ENCODE peak calls at places on chromosomes 16 and 17, in seven cellular contexts. F, S, T, Q, M, N and P are unnamed samples. For H3K4me1, the result is how much of the 10 kb centered on the place peaks cover.

GRCh38 chr16:11403534-11403795 is 58.2 kb downstream of the RMI2 start:
- DNase-seq in F (no peak), S (no peak), T (no peak), Q (no peak), M (no peak), N (no peak), P (no peak)

GRCh38 chr17:3647769-3648540 is 11.4 kb downstream of the CTNS start:
- DNase-seq in F (peak), S (peak), T (peak), Q (peak), M (peak), N (peak), P (peak)

GRCh38 chr17:33024688-33025486 is 33.2 kb downstream of the SPACA3 start:
- DNase-seq in F (no peak), S (no peak), T (no peak), Q (no peak), M (no peak), N (no peak), P (no peak)

GRCh38 chr16:30186782-30187555 is 3.6 kb downstream of the CORO1A start:
- DNase-seq in F (peak), S (peak), T (peak), Q (no peak), M (peak), N (peak), P (peak)

GRCh38 chr17:50818266-50818665 is 17.1 kb upstream of the WFIKKN2 start:
- DNase-seq in F (no peak), S (no peak), T (no peak), Q (no peak), M (no peak), N (no peak), P (no peak)

GRCh38 chr17:29645516-29646051 is 22.9 kb upstream of the CORO6 start:
- DNase-seq in F (no peak), S (peak), T (peak), Q (no peak), M (no peak), N (no peak), P (no peak)

GRCh38 chr17:74918906-74919305 is 4.1 kb downstream of the USH1G start:
- DNase-seq in F (no peak), S (no peak), T (no peak), Q (no peak), M (no peak), N (no peak), P (no peak)

GRCh38 chr17:62597920-62598319 is 29.6 kb upstream of the MRC2 start:
- DNase-seq in F (no peak), S (peak), T (peak), Q (no peak), M (no peak), N (no peak), P (no peak)

GRCh38 chr16:69217433-69217832 is 30.5 kb downstream of the SNTB2 start:
- DNase-seq in F (no peak), S (peak), T (peak), Q (no peak), M (peak), N (no peak), P (no peak)

GRCh38 chr16:9119795-9120194 is 28.4 kb downstream of the HAPSTR1 start:
- DNase-seq in F (no peak), S (peak), T (no peak), Q (no peak), M (no peak), N (no peak), P (no peak)

GRCh38 chr17:4249452-4250029 is 14.2 kb downstream of the ANKFY1 start:
- DNase-seq in F (peak), S (peak), T (peak), Q (no peak), M (peak), N (peak), P (peak)

GRCh38 chr17:64202683-64203430 is 60.2 kb downstream of the TEX2 start:
- DNase-seq in F (peak), S (peak), T (no peak), Q (no peak), M (peak), N (no peak), P (no peak)

DNA sequence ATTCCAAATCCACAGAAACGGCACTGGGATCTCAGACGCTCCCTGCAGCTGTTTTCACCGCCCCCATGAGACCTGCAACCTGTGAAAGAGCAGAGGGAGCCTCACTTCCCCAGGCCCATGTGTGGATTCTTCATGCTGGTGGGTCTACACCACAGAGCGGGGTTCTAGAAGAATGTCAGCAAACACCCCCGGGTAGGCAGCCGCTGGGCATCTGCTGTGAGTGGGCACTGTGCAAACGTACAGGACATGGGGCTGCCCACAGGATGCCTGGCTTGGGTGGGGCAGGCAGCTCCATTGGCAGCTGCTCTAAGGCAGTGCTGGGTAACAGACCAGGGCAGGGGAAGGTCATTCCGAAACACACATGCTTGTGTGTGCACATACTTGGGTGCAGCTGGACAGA is 174.9 kb downstream of the RBFOX3 start:
- DNase-seq in F (no peak), S (no peak), T (no peak), Q (no peak), M (no peak), N (no peak), P (no peak)
- H3K4me1 ChIP-seq in F (under half), S (under half), T (under half), Q (under half), M (under half), N (under half), P (under half)

DNA sequence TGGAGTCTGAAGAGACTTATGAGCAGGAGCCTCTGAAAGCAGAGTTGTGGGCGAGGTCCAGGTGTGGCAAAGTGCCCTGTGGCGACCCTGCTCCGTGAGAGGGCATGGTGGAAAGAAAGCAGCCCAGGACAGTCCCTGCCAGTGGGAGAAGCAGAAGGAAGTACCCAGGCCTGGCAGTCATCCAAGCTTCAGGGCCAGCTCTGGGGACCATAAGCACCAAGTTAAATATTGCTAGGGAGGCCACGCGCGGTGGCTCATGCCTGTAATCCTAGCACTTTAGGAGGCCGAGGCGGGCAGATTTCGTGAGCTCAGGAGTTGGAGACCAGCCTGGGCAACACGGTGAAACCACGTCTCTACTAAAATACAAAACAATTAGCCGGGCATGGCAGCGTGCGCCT is 4.9 kb upstream of the ASGR1 start:
- DNase-seq in F (no peak), S (no peak), T (peak), Q (no peak), M (no peak), N (no peak), P (no peak)
- TF ChIP-seq EZH2phosphoT487 in F (no peak), S (no peak), T (no peak), Q (no peak), M (no peak), N (no peak), P (no peak)

DNA sequence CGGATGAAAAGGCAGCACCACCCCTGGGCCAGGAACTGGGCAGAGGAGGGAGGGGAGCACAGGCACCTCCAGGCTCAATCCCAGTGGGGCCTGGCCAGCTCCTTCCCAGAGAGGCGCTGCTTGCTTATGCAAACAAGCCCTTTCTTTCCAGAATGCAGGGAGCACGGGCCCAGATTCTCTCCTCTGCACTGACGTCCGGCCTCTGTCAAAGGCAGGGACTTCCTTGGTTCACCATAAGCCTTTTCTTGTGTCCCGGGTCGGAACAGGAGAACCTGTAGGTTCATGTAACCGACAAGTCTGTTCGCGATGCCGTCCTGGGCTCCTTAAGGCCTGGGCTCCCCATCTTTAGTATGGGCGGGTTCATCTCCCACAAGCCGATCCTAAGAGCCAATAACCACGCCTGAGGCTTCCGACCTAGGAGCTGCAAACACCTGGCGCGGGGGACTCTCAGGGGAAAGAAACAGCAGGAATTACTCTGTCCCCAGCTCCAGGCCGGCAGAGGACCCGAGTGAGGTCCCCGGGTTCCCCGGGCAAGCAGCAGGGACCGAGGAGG is 16.3 kb downstream of the ENPP7 start:
- DNase-seq in F (peak), S (peak), T (no peak), Q (no peak), M (no peak), N (peak), P (no peak)
- TF ChIP-seq EZH2 in F (no peak), S (peak), T (peak), Q (no peak), M (no peak), N (no peak), P (no peak)

DNA sequence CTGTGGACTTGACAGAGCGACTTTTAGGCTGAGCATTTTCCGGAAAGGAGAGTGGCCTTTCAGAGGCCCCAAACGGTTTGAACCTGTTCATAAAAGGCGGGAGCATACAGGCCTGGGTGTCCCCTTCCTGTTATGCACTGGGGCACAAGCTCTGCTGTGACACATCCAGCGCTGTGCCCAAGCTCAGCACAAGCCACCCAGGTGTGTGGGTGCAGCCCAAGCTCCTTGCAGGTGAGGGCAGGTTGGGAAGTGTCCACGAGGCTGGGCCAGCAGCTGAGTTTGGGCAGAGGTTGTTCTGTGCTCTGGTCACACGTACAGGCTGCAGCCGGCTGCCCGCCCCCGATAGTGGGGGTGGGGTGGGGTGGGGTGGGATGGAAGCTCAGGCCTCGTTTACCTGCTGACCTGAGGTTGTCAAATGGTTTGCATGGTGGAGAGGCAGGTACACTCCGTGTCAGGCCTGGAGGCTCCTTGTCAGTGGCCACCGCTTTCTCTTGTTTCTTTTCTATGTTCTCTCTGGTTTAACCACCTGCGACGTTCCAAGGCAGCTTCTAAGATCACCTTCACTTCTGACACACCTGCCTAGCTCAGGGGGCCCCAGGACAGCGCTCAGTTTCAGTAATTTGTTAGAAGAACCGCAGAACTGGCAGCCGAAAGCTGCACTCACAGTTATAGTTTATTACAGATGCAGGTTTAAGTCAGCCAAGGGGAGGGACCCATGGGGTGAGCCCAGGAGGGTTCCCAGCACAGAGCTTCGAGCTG is 194.7 kb upstream of the CIBAR2 start:
- DNase-seq in F (no peak), S (no peak), T (no peak), Q (no peak), M (no peak), N (no peak), P (peak)
- H3K4me1 ChIP-seq in F (under half), S (under half), T (under half), Q (under half), M (under half), N (under half), P (under half)

DNA sequence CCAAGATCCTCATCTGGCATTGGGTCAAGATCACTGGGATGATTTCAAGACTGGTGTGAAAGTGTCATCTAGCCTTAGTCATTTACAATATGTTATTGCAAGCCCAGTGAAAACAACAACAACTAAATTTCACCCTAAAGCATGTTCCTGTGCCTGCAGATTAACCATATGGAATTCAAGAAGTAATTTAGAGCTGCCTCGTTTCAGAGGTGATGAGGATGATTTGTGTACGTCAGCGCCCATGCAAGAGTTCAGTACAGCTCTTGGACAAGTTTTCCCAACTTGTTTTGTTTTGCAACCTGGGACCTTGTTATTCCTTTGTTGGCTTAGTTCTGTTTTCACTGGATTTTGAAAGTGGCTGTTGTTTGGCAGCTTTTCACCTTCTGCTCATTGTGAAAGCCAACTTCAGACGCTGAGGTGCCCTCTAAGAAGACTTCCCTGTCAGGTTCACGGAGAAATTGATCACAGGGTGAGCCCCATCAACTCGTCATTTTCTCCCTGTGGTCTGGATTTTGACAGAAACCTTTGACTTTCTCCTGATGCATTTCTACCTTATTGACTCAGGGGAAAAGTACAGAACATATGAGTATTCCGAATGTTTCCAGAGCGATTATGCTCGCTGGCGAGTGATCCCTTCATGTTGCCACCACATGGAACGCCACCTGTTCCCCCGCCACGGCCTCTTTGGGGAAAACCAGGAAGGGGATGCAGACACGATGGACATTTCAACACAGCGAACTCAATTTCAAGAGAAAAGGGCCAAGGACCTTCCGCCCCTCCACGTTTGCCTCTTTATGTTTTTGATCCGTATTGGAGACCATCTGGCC is 85.6 kb downstream of the FOXL1 start:
- DNase-seq in F (no peak), S (peak), T (no peak), Q (no peak), M (peak), N (no peak), P (no peak)
- TF ChIP-seq EZH2phosphoT487 in F (no peak), S (no peak), T (no peak), Q (no peak), M (no peak), N (no peak), P (no peak)

GRCh38 chr17:81526662-81527571 is 1.3 kb upstream of the FSCN2 start:
- DNase-seq in F (no peak), S (no peak), T (no peak), Q (no peak), M (no peak), N (no peak), P (peak)

GRCh38 chr17:81529437-81529803 is 1.2 kb downstream of the FSCN2 start:
- DNase-seq in F (no peak), S (no peak), T (no peak), Q (no peak), M (no peak), N (no peak), P (no peak)

GRCh38 chr17:81527591-81528383 is at the start of gene FSCN2:
- DNase-seq in F (no peak), S (peak), T (no peak), Q (no peak), M (peak), N (no peak), P (no peak)

GRCh38 chr17:81528384-81528650 is 140 bp downstream of the FSCN2 start:
- DNase-seq in F (no peak), S (no peak), T (no peak), Q (no peak), M (no peak), N (no peak), P (no peak)

DNA sequence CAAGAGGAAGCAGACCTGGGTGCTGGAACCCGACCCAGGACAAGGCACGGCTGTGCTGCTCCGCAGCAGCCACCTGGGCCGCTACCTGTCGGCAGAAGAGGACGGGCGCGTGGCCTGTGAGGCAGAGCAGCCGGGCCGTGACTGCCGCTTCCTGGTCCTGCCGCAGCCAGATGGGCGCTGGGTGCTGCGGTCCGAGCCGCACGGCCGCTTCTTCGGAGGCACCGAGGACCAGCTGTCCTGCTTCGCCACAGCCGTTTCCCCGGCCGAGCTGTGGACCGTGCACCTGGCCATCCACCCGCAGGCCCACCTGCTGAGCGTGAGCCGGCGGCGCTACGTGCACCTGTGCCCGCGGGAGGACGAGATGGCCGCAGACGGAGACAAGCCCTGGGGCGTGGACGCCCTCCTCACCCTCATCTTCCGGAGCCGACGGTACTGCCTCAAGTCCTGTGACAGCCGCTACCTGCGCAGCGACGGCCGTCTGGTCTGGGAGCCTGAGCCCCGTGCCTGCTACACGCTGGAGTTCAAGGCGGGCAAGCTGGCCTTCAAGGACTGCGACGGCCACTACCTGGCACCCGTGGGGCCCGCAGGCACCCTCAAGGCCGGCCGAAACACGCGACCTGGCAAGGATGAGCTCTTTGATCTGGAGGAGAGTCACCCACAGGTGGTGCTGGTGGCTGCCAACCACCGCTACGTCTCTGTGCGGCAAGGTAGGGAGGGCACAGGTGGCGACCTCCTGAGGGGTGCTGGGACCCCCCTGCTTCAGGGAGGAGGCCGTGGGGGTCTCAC is 667 bp downstream of the FSCN2 start:
- DNase-seq in F (no peak), S (no peak), T (no peak), Q (no peak), M (peak), N (no peak), P (no peak)
- TF ChIP-seq EZH2 in F (no peak), S (no peak), T (no peak), Q (no peak), M (peak), N (no peak), P (no peak)

GRCh38 chr17:17714879-17715278 is 33.6 kb downstream of the RAI1 start:
- DNase-seq in F (no peak), S (no peak), T (no peak), Q (no peak), M (no peak), N (no peak), P (no peak)
- H3K4me1 ChIP-seq in F (under half), S (under half), T (half or more), Q (under half), M (under half), N (under half), P (under half)

GRCh38 chr16:47855431-47855830 is 300.4 kb downstream of the ABCC12 start:
- DNase-seq in F (no peak), S (no peak), T (no peak), Q (no peak), M (no peak), N (no peak), P (no peak)

GRCh38 chr16:47853635-47854034 is 302.2 kb downstream of the ABCC12 start:
- DNase-seq in F (no peak), S (no peak), T (no peak), Q (no peak), M (no peak), N (no peak), P (no peak)

GRCh38 chr16:47852991-47853390 is 302.8 kb downstream of the ABCC12 start:
- DNase-seq in F (no peak), S (no peak), T (no peak), Q (no peak), M (no peak), N (no peak), P (no peak)

GRCh38 chr16:47851026-47851610 is 304.7 kb downstream of the ABCC12 start:
- DNase-seq in F (peak), S (no peak), T (no peak), Q (no peak), M (no peak), N (no peak), P (no peak)

GRCh38 chr16:47854737-47855136 is 301.1 kb downstream of the ABCC12 start:
- DNase-seq in F (no peak), S (no peak), T (no peak), Q (no peak), M (no peak), N (no peak), P (no peak)
- TF ChIP-seq EZH2phosphoT487 in F (no peak), S (no peak), T (no peak), Q (no peak), M (no peak), N (no peak), P (no peak)

GRCh38 chr17:76940738-76941350 is 72.6 kb downstream of the MGAT5B start:
- DNase-seq in F (peak), S (no peak), T (no peak), Q (no peak), M (peak), N (peak), P (no peak)
- TF ChIP-seq EZH2 in F (no peak), S (no peak), T (no peak), Q (no peak), M (no peak), N (no peak), P (no peak)

GRCh38 chr17:15893333-15894024 is 51.5 kb upstream of the ADORA2B start:
- DNase-seq in F (no peak), S (peak), T (no peak), Q (no peak), M (peak), N (no peak), P (no peak)

GRCh38 chr17:15894258-15894657 is 50.7 kb upstream of the ADORA2B start:
- DNase-seq in F (no peak), S (no peak), T (no peak), Q (no peak), M (no peak), N (no peak), P (no peak)

GRCh38 chr17:15894913-15895658 is 49.8 kb upstream of the ADORA2B start:
- DNase-seq in F (no peak), S (no peak), T (no peak), Q (no peak), M (no peak), N (no peak), P (no peak)

GRCh38 chr17:15896834-15897233 is 48.1 kb upstream of the ADORA2B start:
- DNase-seq in F (no peak), S (no peak), T (no peak), Q (no peak), M (no peak), N (no peak), P (no peak)

GRCh38 chr17:15896277-15896676 is 48.7 kb upstream of the ADORA2B start:
- DNase-seq in F (no peak), S (no peak), T (no peak), Q (no peak), M (no peak), N (no peak), P (no peak)
- H3K4me1 ChIP-seq in F (under half), S (under half), T (under half), Q (under half), M (under half), N (under half), P (under half)